ENCODE peak calls at places on chromosomes 3 and 15, in seven cellular contexts. C is fibroblast of lung, R is tibial nerve, L is fibroblast of pulmonary artery, A is Peyer's patch, F is ovary, W is kidney epithelial cell. Q is an unnamed sample.

GRCh38 chr15:61480863-61481262 is 251.8 kb upstream of the RORA start:
- DNase-seq in R (no peak), A (no peak), W (no peak), L (no peak), F (no peak), C (no peak), Q (no peak)

GRCh38 chr3:16147226-16147625 is 27.3 kb upstream of the GALNT15 start:
- DNase-seq in L (peak), A (no peak), R (no peak), W (no peak), C (peak), F (no peak), Q (no peak)

GRCh38 chr15:99321477-99321876 is 70.2 kb downstream of the LRRC28 start:
- DNase-seq in F (no peak), C (no peak), A (no peak), R (no peak), W (no peak), L (no peak), Q (no peak)

GRCh38 chr3:51704511-51704950 is 2.3 kb upstream of the GRM2 start:
- DNase-seq in L (no peak), F (no peak), W (no peak), A (peak), C (no peak), R (no peak), Q (no peak)

GRCh38 chr3:134236505-134236904 is 14.2 kb downstream of the RYK start:
- DNase-seq in R (no peak), C (no peak), L (no peak), F (no peak), W (no peak), A (no peak), Q (no peak)

GRCh38 chr15:59364238-59364637 is 8.4 kb downstream of the MYO1E start:
- DNase-seq in R (no peak), C (no peak), L (peak), F (no peak), W (no peak), A (no peak), Q (no peak)

GRCh38 chr3:8800016-8800415 is 30.6 kb upstream of the OXTR start:
- DNase-seq in R (no peak), A (no peak), C (no peak), F (no peak), L (no peak), W (no peak), Q (no peak)

GRCh38 chr3:43394071-43394501 is 107.7 kb downstream of the SNRK start:
- DNase-seq in A (no peak), R (peak), F (no peak), L (peak), W (no peak), C (peak), Q (peak)

GRCh38 chr15:39700301-39700700 is 82.3 kb downstream of the FSIP1 start:
- DNase-seq in L (no peak), C (no peak), A (no peak), R (no peak), F (no peak), W (no peak), Q (no peak)

GRCh38 chr3:138440596-138440995 is 6.2 kb downstream of the ESYT3 start:
- DNase-seq in R (no peak), C (no peak), F (no peak), W (no peak), L (peak), A (no peak), Q (no peak)

GRCh38 chr3:192902481-192903023 is 15.1 kb downstream of the MB21D2 start:
- DNase-seq in R (no peak), W (no peak), L (no peak), A (peak), F (no peak), C (no peak), Q (no peak)

GRCh38 chr3:42839616-42840015 is 30.4 kb downstream of the ACKR2 start:
- DNase-seq in R (peak), L (peak), W (no peak), F (no peak), C (peak), A (no peak), Q (no peak)

GRCh38 chr3:108189477-108189876 is 32.7 kb downstream of the IFT57 start:
- DNase-seq in C (no peak), L (no peak), A (no peak), W (no peak), R (no peak), F (no peak), Q (no peak)

GRCh38 chr3:54564374-54564925 is 363.4 kb downstream of the LRTM1 start:
- DNase-seq in C (no peak), L (no peak), F (no peak), A (no peak), W (no peak), R (no peak), Q (no peak)

GRCh38 chr15:35281515-35281914 is 196.4 kb upstream of the NANOGP8 start:
- DNase-seq in R (no peak), F (no peak), W (no peak), A (no peak), L (peak), C (peak), Q (no peak)

GRCh38 chr3:181700168-181701087 is 11.3 kb upstream of the SOX2 start:
- DNase-seq in F (peak), A (no peak), W (peak), R (peak), L (peak), C (peak), Q (peak)

GRCh38 chr15:100100926-100101325 is 240.8 kb downstream of the ADAMTS17 start:
- DNase-seq in R (no peak), F (no peak), W (no peak), A (no peak), L (no peak), C (no peak), Q (no peak)

GRCh38 chr3:37287776-37288175 is 113.4 kb upstream of the LRRFIP2 start:
- DNase-seq in L (peak), A (no peak), F (no peak), W (no peak), C (peak), R (no peak), Q (no peak)

GRCh38 chr3:48798998-48799397 is 48.7 kb downstream of the PRKAR2A start:
- DNase-seq in R (no peak), W (no peak), L (peak), F (no peak), A (no peak), C (no peak), Q (no peak)

GRCh38 chr3:137174514-137174913 is 216.7 kb downstream of the IL20RB start:
- DNase-seq in F (no peak), A (no peak), W (no peak), R (no peak), L (no peak), C (no peak), Q (no peak)

GRCh38 chr3:10500717-10501663 is 4.4 kb downstream of the ATP2B2 start:
- DNase-seq in R (no peak), W (no peak), A (no peak), C (no peak), F (no peak), L (no peak), Q (no peak)

GRCh38 chr15:78077053-78077859 is at the start of gene TBC1D2B:
- DNase-seq in F (peak), A (peak), C (peak), L (peak), R (no peak), W (no peak), Q (no peak)

GRCh38 chr15:40252141-40252437 is 13.2 kb downstream of the PAK6 start:
- DNase-seq in L (no peak), A (no peak), C (no peak), R (no peak), W (no peak), F (no peak), Q (no peak)

GRCh38 chr3:23650371-23651140 is 155.2 kb upstream of the UBE2E1 start:
- DNase-seq in W (peak), L (peak), F (no peak), C (peak), A (no peak), R (no peak), Q (no peak)

DNA sequence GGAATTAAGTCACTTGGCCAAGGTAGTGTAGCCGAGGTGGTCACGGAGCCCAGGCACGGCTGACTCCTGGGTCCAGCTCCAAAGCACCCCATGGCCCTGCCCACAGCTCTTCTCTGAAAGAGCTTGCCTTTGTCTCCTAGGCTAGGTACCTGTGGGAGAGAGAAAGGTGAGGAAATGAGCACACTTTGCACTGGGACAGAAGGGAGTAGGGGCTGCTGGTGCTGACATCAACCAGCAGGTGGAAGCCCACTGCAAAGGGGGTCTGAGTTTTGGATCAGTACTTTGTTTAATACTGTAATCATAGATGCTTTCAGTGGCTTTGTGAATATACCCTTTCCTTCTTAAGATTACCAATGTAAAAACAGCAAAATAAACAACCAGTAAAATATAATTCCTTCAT is 128.3 kb upstream of the EIF1B start:
- DNase-seq in F (no peak), W (no peak), L (no peak), R (no peak), C (no peak), A (no peak), Q (no peak)
- TF ChIP-seq CTCF in F (no peak), W (no peak), L (no peak), R (no peak), C (no peak), A (no peak), Q (no peak)

GRCh38 chr3:191768421-191768820 is 307.5 kb downstream of the PYDC2 start:
- DNase-seq in W (no peak), R (no peak), A (no peak), L (no peak), C (no peak), F (no peak), Q (no peak)
- TF ChIP-seq CTCF in W (no peak), R (no peak), A (no peak), L (no peak), C (no peak), F (no peak), Q (no peak)

GRCh38 chr3:69325151-69325550 is 60.7 kb downstream of the FRMD4B start:
- DNase-seq in C (no peak), L (no peak), A (no peak), R (no peak), F (no peak), W (no peak), Q (no peak)

GRCh38 chr3:69323941-69324340 is 61.9 kb downstream of the FRMD4B start:
- DNase-seq in F (no peak), C (no peak), W (no peak), A (no peak), L (no peak), R (no peak), Q (no peak)

GRCh38 chr3:69322110-69322509 is 63.8 kb downstream of the FRMD4B start:
- DNase-seq in R (no peak), L (no peak), A (no peak), W (no peak), C (no peak), F (no peak), Q (no peak)

GRCh38 chr3:69326821-69327433 is 59.0 kb downstream of the FRMD4B start:
- DNase-seq in R (no peak), A (no peak), L (no peak), F (no peak), C (no peak), W (no peak), Q (no peak)

GRCh38 chr3:69324362-69325025 is 61.4 kb downstream of the FRMD4B start:
- DNase-seq in R (no peak), F (no peak), L (peak), C (no peak), A (no peak), W (no peak), Q (no peak)
- TF ChIP-seq CTCF in R (no peak), F (no peak), L (peak), C (peak), A (peak), W (peak), Q (peak)

DNA sequence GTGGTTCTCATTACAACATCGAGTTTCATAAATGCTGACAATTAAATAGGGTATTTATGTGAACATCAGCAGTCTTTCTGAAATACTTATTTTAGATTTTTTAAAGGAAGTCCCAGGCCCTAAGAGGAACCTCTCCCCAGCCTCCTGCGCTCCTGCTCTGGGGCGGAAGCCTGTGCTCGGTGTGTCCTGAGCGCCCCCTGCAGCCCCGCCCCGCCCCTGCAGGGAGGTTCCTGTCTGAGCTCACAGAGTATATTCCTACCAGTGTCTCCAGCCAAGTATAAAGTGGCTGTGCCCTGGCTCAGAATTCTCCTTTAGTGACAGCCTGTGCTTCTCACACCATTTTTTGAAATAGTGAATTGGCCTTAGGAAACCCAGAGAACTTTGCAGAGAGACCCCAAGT is 567.9 kb downstream of the GOLGA6L6 start:
- DNase-seq in F (no peak), R (no peak), A (no peak), W (no peak), C (no peak), L (no peak), Q (no peak)
- TF ChIP-seq CTCF in F (no peak), R (no peak), A (no peak), W (no peak), C (no peak), L (no peak), Q (no peak)

DNA sequence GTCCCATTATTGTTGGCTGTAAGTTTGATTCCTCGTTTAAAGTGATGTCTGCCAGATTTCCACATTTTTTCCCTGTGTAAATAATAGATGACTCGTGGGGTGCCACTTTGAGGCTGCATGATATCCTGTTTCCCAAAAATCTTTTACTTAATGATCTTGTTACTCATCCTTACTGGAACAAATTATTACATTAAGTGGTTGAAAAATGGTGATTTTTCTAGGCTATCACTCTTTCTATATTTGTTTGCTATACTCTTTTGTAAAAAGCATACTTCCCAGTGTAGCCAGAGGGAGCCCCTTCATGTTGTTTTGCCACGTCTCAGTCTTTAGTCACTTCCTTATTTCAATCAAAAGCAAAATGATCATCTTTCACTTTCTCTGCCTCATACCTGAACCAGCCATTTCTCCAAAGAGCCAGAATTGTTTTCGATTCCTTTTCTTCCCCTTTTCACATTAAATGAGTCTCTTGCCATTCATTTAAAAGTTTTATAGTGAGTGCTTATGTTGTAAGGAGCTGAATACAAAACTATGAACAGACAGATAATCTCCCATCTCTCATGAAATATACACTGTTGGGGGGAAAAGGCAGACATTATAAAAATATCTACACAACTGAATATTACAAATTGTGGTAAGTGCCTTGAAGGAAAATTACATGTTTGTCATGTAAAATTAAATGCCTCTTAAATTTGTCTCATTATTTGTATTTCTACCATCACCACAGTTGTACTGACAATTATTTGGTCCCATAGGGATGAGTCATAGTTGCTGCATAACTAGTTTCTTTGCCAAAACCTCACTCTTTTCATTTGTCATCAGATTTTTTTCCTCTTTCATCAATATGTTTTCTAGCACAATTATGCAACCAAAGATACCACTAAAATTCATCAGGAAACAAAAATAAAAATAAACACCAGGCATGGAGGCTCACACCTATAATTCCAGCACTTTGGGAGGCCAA is 41.5 kb downstream of the ADGRG7 start:
- DNase-seq in F (no peak), R (peak), W (no peak), A (no peak), C (peak), L (peak), Q (no peak)
- TF ChIP-seq CTCF in F (no peak), R (no peak), W (peak), A (peak), C (peak), L (peak), Q (no peak)

GRCh38 chr3:33256249-33256648 is 21.0 kb upstream of the FBXL2 start:
- DNase-seq in C (no peak), F (no peak), R (no peak), L (no peak), A (no peak), W (no peak), Q (no peak)

GRCh38 chr3:33246786-33247185 is 28.2 kb upstream of the SUSD5 start:
- DNase-seq in W (no peak), F (no peak), C (no peak), L (no peak), R (no peak), A (no peak), Q (no peak)

GRCh38 chr3:33250712-33251111 is 26.5 kb upstream of the FBXL2 start:
- DNase-seq in L (peak), A (no peak), R (no peak), C (no peak), F (no peak), W (no peak), Q (no peak)
- TF ChIP-seq CTCF in L (no peak), A (no peak), R (no peak), C (no peak), F (no peak), W (no peak), Q (no peak)

DNA sequence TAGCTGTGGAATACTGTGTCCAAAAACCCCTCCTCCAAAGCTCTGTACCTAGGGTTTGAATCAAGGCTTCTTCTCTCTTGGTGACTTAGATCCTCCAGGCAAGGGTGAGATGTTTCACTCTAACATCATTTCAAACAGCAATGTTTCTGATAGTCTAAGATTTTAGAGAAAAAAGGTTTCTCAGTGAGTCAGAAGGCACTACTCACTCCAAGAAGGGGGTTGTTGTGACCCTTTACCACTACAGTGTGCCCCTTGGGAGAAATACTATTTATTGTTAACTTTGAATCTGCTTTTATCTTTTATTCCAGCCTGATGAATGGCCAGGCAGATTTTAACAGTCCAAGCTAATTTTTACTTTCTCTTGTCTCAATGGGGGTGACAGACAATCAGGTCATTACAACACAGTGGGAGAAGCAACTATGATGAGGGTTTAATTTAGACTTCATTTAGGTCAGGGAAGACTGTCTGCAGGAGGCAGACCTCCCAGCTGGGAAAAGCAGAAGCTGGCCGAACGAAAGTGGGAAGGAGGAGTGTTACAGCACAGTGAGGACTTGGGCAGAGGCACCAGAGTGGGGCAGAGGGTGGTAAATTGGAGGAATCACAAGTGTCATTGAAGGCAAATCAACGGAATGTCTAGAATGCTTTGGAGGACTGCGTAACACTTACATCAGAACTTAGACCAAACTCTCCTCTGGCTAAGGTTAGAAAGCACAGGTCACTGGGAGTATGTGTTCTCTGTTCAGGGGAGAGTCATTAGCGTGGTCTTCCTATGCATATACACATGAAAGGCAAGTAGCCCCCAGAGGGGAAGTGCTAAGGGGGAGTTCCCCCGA is 21.2 kb downstream of the ZNF860 start:
- DNase-seq in F (no peak), C (no peak), W (no peak), L (no peak), A (no peak), R (no peak), Q (no peak)
- TF ChIP-seq CTCF in F (no peak), C (no peak), W (no peak), L (no peak), A (no peak), R (no peak), Q (no peak)

Q was measured in heart right ventricle.